ENCODE peak calls at places on chromosome 1, in nine cellular contexts. I, G, N, R, Z, C, Y, M and D are unnamed samples.

GRCh38 chr1:111729271-111729921 is 9.8 kb downstream of the INKA2 start:
- DNase-seq in Y (peak; percentile 6), M (no peak), G (no peak), I (no peak), N (no peak), R (no peak), Z (no peak), C (no peak), D (no peak)

GRCh38 chr1:236416165-236416564 is 22.1 kb downstream of the EDARADD start:
- DNase-seq in Y (no peak), R (no peak), C (no peak), G (peak; percentile 43), Z (no peak), I (peak; percentile 10), M (no peak), N (no peak), D (no peak)

GRCh38 chr1:5768014-5768413 is 224.2 kb downstream of the NPHP4 start:
- DNase-seq in M (no peak), I (no peak), Y (no peak), G (no peak), R (no peak), N (no peak), Z (no peak), C (no peak), D (no peak)

GRCh38 chr1:171994293-171994692 is 153.0 kb downstream of the DNM3 start:
- DNase-seq in N (no peak), C (no peak), Z (no peak), G (no peak), R (no peak), I (no peak), Y (no peak), M (no peak), D (no peak)

GRCh38 chr1:246068619-246069509 is 438.2 kb downstream of the SMYD3 start:
- DNase-seq in N (no peak), C (no peak), Z (no peak), I (no peak), M (no peak), Y (no peak), R (no peak), G (no peak), D (no peak)

GRCh38 chr1:10975567-10976326 is 36.7 kb upstream of the TARDBP start:
- DNase-seq in M (peak; percentile 94), G (no peak), N (no peak), Z (peak; percentile 36), C (peak; percentile 82), Y (peak; percentile 67), I (no peak), R (peak; percentile 73), D (no peak)

GRCh38 chr1:171116676-171117075 is 26.0 kb downstream of the FMO3 start:
- DNase-seq in Y (no peak), R (no peak), I (no peak), G (no peak), Z (no peak), M (no peak), N (no peak), C (no peak), D (no peak)

GRCh38 chr1:93255222-93256079 is 74.9 kb downstream of the CCDC18 start:
- DNase-seq in M (peak; percentile 56), N (no peak), Y (no peak), G (no peak), I (no peak), Z (no peak), C (peak; percentile 55), R (peak; percentile 44), D (no peak)

GRCh38 chr1:39933956-39934941 is 20.7 kb upstream of the MFSD2A start:
- DNase-seq in Y (peak; percentile 86), C (peak; percentile 91), G (no peak), R (peak; percentile 88), Z (peak; percentile 83), N (no peak), M (peak; percentile 96), I (no peak), D (peak; percentile 52)

GRCh38 chr1:232845521-232845920 is 40.3 kb downstream of the MAP10 start:
- DNase-seq in Y (no peak), N (no peak), G (no peak), Z (no peak), R (no peak), I (no peak), C (no peak), M (no peak), D (no peak)

GRCh38 chr1:240905225-240905765 is 293.3 kb upstream of the GREM2 start:
- DNase-seq in N (no peak), R (no peak), Y (no peak), I (no peak), M (no peak), G (no peak), C (no peak), Z (no peak), D (no peak)